ENCODE peak calls at places on chromosomes 2 and 18, in four cellular contexts. One of them, this sample, is unnamed.

GRCh38 chr18:9943311-9943710 is 29.5 kb downstream of the VAPA start:
- DNase-seq in stimulated activated CD4-positive, alpha-beta T cell treated with anti-CD3 and anti-CD28 coated beads, Interleukin-1b, Interleukin-23, amount 100 ng/mL, for 1 hour: no peak
- DNase-seq in pons: peak; percentile 92
- DNase-seq in MV-4-11: no peak
- DNase-seq in this sample: no peak

GRCh38 chr2:37894601-37895000 is 30.5 kb upstream of the RMDN2 start:
- DNase-seq in stimulated activated CD4-positive, alpha-beta T cell treated with anti-CD3 and anti-CD28 coated beads, Interleukin-1b, Interleukin-23, amount 100 ng/mL, for 1 hour: no peak
- DNase-seq in pons: no peak
- DNase-seq in MV-4-11: no peak
- DNase-seq in this sample: no peak

GRCh38 chr2:120406566-120406965 is 60.6 kb downstream of the INHBB start:
- DNase-seq in stimulated activated CD4-positive, alpha-beta T cell treated with anti-CD3 and anti-CD28 coated beads, Interleukin-1b, Interleukin-23, amount 100 ng/mL, for 1 hour: no peak
- DNase-seq in pons: no peak
- DNase-seq in MV-4-11: no peak
- DNase-seq in this sample: no peak

GRCh38 chr18:63237911-63238710 is 81.5 kb downstream of the BCL2 start:
- DNase-seq in stimulated activated CD4-positive, alpha-beta T cell treated with anti-CD3 and anti-CD28 coated beads, Interleukin-1b, Interleukin-23, amount 100 ng/mL, for 1 hour: no peak
- DNase-seq in pons: peak; percentile 81
- DNase-seq in MV-4-11: no peak
- DNase-seq in this sample: no peak

GRCh38 chr2:6915399-6915798 is 1.8 kb upstream of the RNF144A start:
- DNase-seq in stimulated activated CD4-positive, alpha-beta T cell treated with anti-CD3 and anti-CD28 coated beads, Interleukin-1b, Interleukin-23, amount 100 ng/mL, for 1 hour: no peak
- DNase-seq in pons: peak; percentile 95
- DNase-seq in MV-4-11: no peak
- DNase-seq in this sample: no peak

GRCh38 chr18:33577688-33578370 is at the start of gene ASXL3:
- DNase-seq in stimulated activated CD4-positive, alpha-beta T cell treated with anti-CD3 and anti-CD28 coated beads, Interleukin-1b, Interleukin-23, amount 100 ng/mL, for 1 hour: no peak
- DNase-seq in pons: peak; percentile 28
- DNase-seq in MV-4-11: no peak
- DNase-seq in this sample: no peak

GRCh38 chr18:22349966-22350365 is 67.7 kb downstream of the CTAGE1 start:
- DNase-seq in stimulated activated CD4-positive, alpha-beta T cell treated with anti-CD3 and anti-CD28 coated beads, Interleukin-1b, Interleukin-23, amount 100 ng/mL, for 1 hour: no peak
- DNase-seq in pons: no peak
- DNase-seq in MV-4-11: no peak
- DNase-seq in this sample: no peak

GRCh38 chr2:61443342-61444041 is 27.4 kb downstream of the USP34 start:
- DNase-seq in stimulated activated CD4-positive, alpha-beta T cell treated with anti-CD3 and anti-CD28 coated beads, Interleukin-1b, Interleukin-23, amount 100 ng/mL, for 1 hour: no peak
- DNase-seq in pons: no peak
- DNase-seq in MV-4-11: peak; percentile 93
- DNase-seq in this sample: no peak

GRCh38 chr2:240925576-240926515 is 19.7 kb downstream of the CROCC2 start:
- DNase-seq in stimulated activated CD4-positive, alpha-beta T cell treated with anti-CD3 and anti-CD28 coated beads, Interleukin-1b, Interleukin-23, amount 100 ng/mL, for 1 hour: no peak
- DNase-seq in pons: no peak
- DNase-seq in MV-4-11: no peak
- DNase-seq in this sample: no peak

GRCh38 chr18:649341-649740 is 8.1 kb upstream of the TYMS start:
- DNase-seq in stimulated activated CD4-positive, alpha-beta T cell treated with anti-CD3 and anti-CD28 coated beads, Interleukin-1b, Interleukin-23, amount 100 ng/mL, for 1 hour: no peak
- DNase-seq in pons: no peak
- DNase-seq in MV-4-11: no peak
- DNase-seq in this sample: no peak

GRCh38 chr2:200040251-200040650 is 84.9 kb downstream of the MAIP1 start:
- DNase-seq in stimulated activated CD4-positive, alpha-beta T cell treated with anti-CD3 and anti-CD28 coated beads, Interleukin-1b, Interleukin-23, amount 100 ng/mL, for 1 hour: no peak
- DNase-seq in pons: no peak
- DNase-seq in MV-4-11: no peak
- DNase-seq in this sample: no peak

GRCh38 chr2:161041356-161041755 is 118.9 kb upstream of the TANK start:
- DNase-seq in stimulated activated CD4-positive, alpha-beta T cell treated with anti-CD3 and anti-CD28 coated beads, Interleukin-1b, Interleukin-23, amount 100 ng/mL, for 1 hour: no peak
- DNase-seq in pons: no peak
- DNase-seq in MV-4-11: no peak
- DNase-seq in this sample: no peak

GRCh38 chr18:60372598-60372997 is at the start of gene MC4R:
- DNase-seq in stimulated activated CD4-positive, alpha-beta T cell treated with anti-CD3 and anti-CD28 coated beads, Interleukin-1b, Interleukin-23, amount 100 ng/mL, for 1 hour: no peak
- DNase-seq in pons: peak; percentile 38
- DNase-seq in MV-4-11: no peak
- DNase-seq in this sample: no peak

GRCh38 chr2:109331864-109332848 is 203.2 kb downstream of the SH3RF3 start:
- DNase-seq in stimulated activated CD4-positive, alpha-beta T cell treated with anti-CD3 and anti-CD28 coated beads, Interleukin-1b, Interleukin-23, amount 100 ng/mL, for 1 hour: no peak
- DNase-seq in pons: peak; percentile 51
- DNase-seq in MV-4-11: peak; percentile 71
- DNase-seq in this sample: no peak

GRCh38 chr2:27162151-27163121 is 13.6 kb downstream of the TCF23 start:
- DNase-seq in stimulated activated CD4-positive, alpha-beta T cell treated with anti-CD3 and anti-CD28 coated beads, Interleukin-1b, Interleukin-23, amount 100 ng/mL, for 1 hour: no peak
- DNase-seq in pons: no peak
- DNase-seq in MV-4-11: peak; percentile 15
- DNase-seq in this sample: no peak

GRCh38 chr2:171008550-171009205 is 79.6 kb downstream of the GORASP2 start:
- DNase-seq in stimulated activated CD4-positive, alpha-beta T cell treated with anti-CD3 and anti-CD28 coated beads, Interleukin-1b, Interleukin-23, amount 100 ng/mL, for 1 hour: no peak
- DNase-seq in pons: no peak
- DNase-seq in MV-4-11: no peak
- DNase-seq in this sample: no peak

GRCh38 chr2:124652099-124652498 is 627.0 kb downstream of the CNTNAP5 start:
- DNase-seq in stimulated activated CD4-positive, alpha-beta T cell treated with anti-CD3 and anti-CD28 coated beads, Interleukin-1b, Interleukin-23, amount 100 ng/mL, for 1 hour: no peak
- DNase-seq in pons: no peak
- DNase-seq in MV-4-11: no peak
- DNase-seq in this sample: no peak

GRCh38 chr2:49044680-49045079 is 109.6 kb downstream of the FSHR start:
- DNase-seq in stimulated activated CD4-positive, alpha-beta T cell treated with anti-CD3 and anti-CD28 coated beads, Interleukin-1b, Interleukin-23, amount 100 ng/mL, for 1 hour: no peak
- DNase-seq in pons: peak; percentile 41
- DNase-seq in MV-4-11: no peak
- DNase-seq in this sample: no peak

GRCh38 chr2:219142329-219142728 is 18.3 kb downstream of the NHEJ1 start:
- DNase-seq in stimulated activated CD4-positive, alpha-beta T cell treated with anti-CD3 and anti-CD28 coated beads, Interleukin-1b, Interleukin-23, amount 100 ng/mL, for 1 hour: no peak
- DNase-seq in pons: no peak
- DNase-seq in MV-4-11: peak; percentile 6
- DNase-seq in this sample: no peak

GRCh38 chr2:96762529-96763253 is 2.0 kb downstream of the CNNM4 start:
- DNase-seq in stimulated activated CD4-positive, alpha-beta T cell treated with anti-CD3 and anti-CD28 coated beads, Interleukin-1b, Interleukin-23, amount 100 ng/mL, for 1 hour: no peak
- DNase-seq in pons: no peak
- DNase-seq in MV-4-11: no peak
- DNase-seq in this sample: no peak

GRCh38 chr2:121003391-121003790 is 267.7 kb downstream of the GLI2 start:
- DNase-seq in stimulated activated CD4-positive, alpha-beta T cell treated with anti-CD3 and anti-CD28 coated beads, Interleukin-1b, Interleukin-23, amount 100 ng/mL, for 1 hour: no peak
- DNase-seq in pons: no peak
- DNase-seq in MV-4-11: no peak
- DNase-seq in this sample: no peak

GRCh38 chr2:119487434-119488244 is 36.6 kb downstream of the SCTR start:
- DNase-seq in stimulated activated CD4-positive, alpha-beta T cell treated with anti-CD3 and anti-CD28 coated beads, Interleukin-1b, Interleukin-23, amount 100 ng/mL, for 1 hour: no peak
- DNase-seq in pons: no peak
- DNase-seq in MV-4-11: no peak
- DNase-seq in this sample: no peak

GRCh38 chr18:42792731-42793130 is 322.8 kb downstream of the RIT2 start:
- DNase-seq in stimulated activated CD4-positive, alpha-beta T cell treated with anti-CD3 and anti-CD28 coated beads, Interleukin-1b, Interleukin-23, amount 100 ng/mL, for 1 hour: no peak
- DNase-seq in pons: no peak
- DNase-seq in MV-4-11: no peak
- DNase-seq in this sample: no peak

GRCh38 chr2:121810959-121811853 is 55.8 kb downstream of the TSN start:
- DNase-seq in stimulated activated CD4-positive, alpha-beta T cell treated with anti-CD3 and anti-CD28 coated beads, Interleukin-1b, Interleukin-23, amount 100 ng/mL, for 1 hour: no peak
- DNase-seq in pons: peak; percentile 83
- DNase-seq in MV-4-11: peak; percentile 38
- DNase-seq in this sample: no peak

GRCh38 chr18:79613186-79613931 is 66.2 kb upstream of the CTDP1 start:
- DNase-seq in stimulated activated CD4-positive, alpha-beta T cell treated with anti-CD3 and anti-CD28 coated beads, Interleukin-1b, Interleukin-23, amount 100 ng/mL, for 1 hour: no peak
- DNase-seq in pons: no peak
- DNase-seq in MV-4-11: no peak
- DNase-seq in this sample: no peak

GRCh38 chr2:128731994-128732650 is 413.5 kb upstream of the HS6ST1 start:
- DNase-seq in stimulated activated CD4-positive, alpha-beta T cell treated with anti-CD3 and anti-CD28 coated beads, Interleukin-1b, Interleukin-23, amount 100 ng/mL, for 1 hour: no peak
- DNase-seq in pons: no peak
- DNase-seq in MV-4-11: no peak
- DNase-seq in this sample: no peak

GRCh38 chr18:7657937-7658336 is 90.8 kb downstream of the PTPRM start:
- DNase-seq in stimulated activated CD4-positive, alpha-beta T cell treated with anti-CD3 and anti-CD28 coated beads, Interleukin-1b, Interleukin-23, amount 100 ng/mL, for 1 hour: no peak
- DNase-seq in pons: no peak
- DNase-seq in MV-4-11: no peak
- DNase-seq in this sample: no peak

GRCh38 chr2:196170681-196171247 is 614 bp downstream of the STK17B start:
- DNase-seq in stimulated activated CD4-positive, alpha-beta T cell treated with anti-CD3 and anti-CD28 coated beads, Interleukin-1b, Interleukin-23, amount 100 ng/mL, for 1 hour: no peak
- DNase-seq in pons: no peak
- DNase-seq in MV-4-11: no peak
- DNase-seq in this sample: peak; percentile 21

GRCh38 chr18:34643982-34644381 is 66.1 kb upstream of the DTNA start:
- DNase-seq in stimulated activated CD4-positive, alpha-beta T cell treated with anti-CD3 and anti-CD28 coated beads, Interleukin-1b, Interleukin-23, amount 100 ng/mL, for 1 hour: no peak
- DNase-seq in pons: peak; percentile 57
- DNase-seq in MV-4-11: no peak
- DNase-seq in this sample: no peak

GRCh38 chr18:36636237-36636792 is 192.5 kb downstream of the TPGS2 start:
- DNase-seq in stimulated activated CD4-positive, alpha-beta T cell treated with anti-CD3 and anti-CD28 coated beads, Interleukin-1b, Interleukin-23, amount 100 ng/mL, for 1 hour: no peak
- DNase-seq in pons: no peak
- DNase-seq in MV-4-11: peak; percentile 54
- DNase-seq in this sample: no peak

GRCh38 chr2:158716921-158717320 is 78.2 kb upstream of the DAPL1 start:
- DNase-seq in stimulated activated CD4-positive, alpha-beta T cell treated with anti-CD3 and anti-CD28 coated beads, Interleukin-1b, Interleukin-23, amount 100 ng/mL, for 1 hour: no peak
- DNase-seq in pons: no peak
- DNase-seq in MV-4-11: no peak
- DNase-seq in this sample: no peak

GRCh38 chr2:197158591-197159550 is 151.7 kb downstream of the ANKRD44 start:
- DNase-seq in stimulated activated CD4-positive, alpha-beta T cell treated with anti-CD3 and anti-CD28 coated beads, Interleukin-1b, Interleukin-23, amount 100 ng/mL, for 1 hour: no peak
- DNase-seq in pons: no peak
- DNase-seq in MV-4-11: no peak
- DNase-seq in this sample: no peak

GRCh38 chr2:10057231-10058107 is 14.1 kb downstream of the KLF11 start:
- DNase-seq in stimulated activated CD4-positive, alpha-beta T cell treated with anti-CD3 and anti-CD28 coated beads, Interleukin-1b, Interleukin-23, amount 100 ng/mL, for 1 hour: no peak
- DNase-seq in pons: no peak
- DNase-seq in MV-4-11: peak; percentile 60
- DNase-seq in this sample: no peak

GRCh38 chr18:67475673-67476072 is 40.8 kb downstream of the DSEL start:
- DNase-seq in stimulated activated CD4-positive, alpha-beta T cell treated with anti-CD3 and anti-CD28 coated beads, Interleukin-1b, Interleukin-23, amount 100 ng/mL, for 1 hour: no peak
- DNase-seq in pons: no peak
- DNase-seq in MV-4-11: no peak
- DNase-seq in this sample: no peak

GRCh38 chr18:73948497-73948896 is 199.1 kb downstream of the FBXO15 start:
- DNase-seq in stimulated activated CD4-positive, alpha-beta T cell treated with anti-CD3 and anti-CD28 coated beads, Interleukin-1b, Interleukin-23, amount 100 ng/mL, for 1 hour: no peak
- DNase-seq in pons: no peak
- DNase-seq in MV-4-11: no peak
- DNase-seq in this sample: no peak

GRCh38 chr2:129233166-129233565 is 746.3 kb upstream of the RAB6C start:
- DNase-seq in stimulated activated CD4-positive, alpha-beta T cell treated with anti-CD3 and anti-CD28 coated beads, Interleukin-1b, Interleukin-23, amount 100 ng/mL, for 1 hour: no peak
- DNase-seq in pons: no peak
- DNase-seq in MV-4-11: no peak
- DNase-seq in this sample: no peak

GRCh38 chr2:237474511-237474911 is 12.5 kb upstream of the MLPH start:
- DNase-seq in stimulated activated CD4-positive, alpha-beta T cell treated with anti-CD3 and anti-CD28 coated beads, Interleukin-1b, Interleukin-23, amount 100 ng/mL, for 1 hour: no peak
- DNase-seq in pons: no peak
- DNase-seq in MV-4-11: no peak
- DNase-seq in this sample: no peak

This sample was measured in CD8-positive, alpha-beta memory T cell.